ENCODE peak calls at places on chromosomes 12 and 14, in ten cellular contexts. A is astrocyte of the spinal cord, Q is GM06990, H is dorsolateral prefrontal cortex, K is H1, G is HFF-Myc, U is neural progenitor cell, V is heart right ventricle, S is vagina, E is AG10803. N is an unnamed sample.

GRCh38 chr14:34781242-34781641 is 66.8 kb upstream of the CFL2 start:
- DNase-seq in G (peak), K (no peak), A (peak), Q (no peak), V (no peak), E (peak), H (no peak), S (no peak), U (no peak), N (peak)

GRCh38 chr14:99757331-99758070 is 35.7 kb upstream of the EML1 start:
- DNase-seq in H (no peak), U (no peak), S (no peak), G (peak), K (no peak), A (peak), E (peak), V (no peak), Q (no peak), N (peak)

GRCh38 chr14:93025055-93025454 is 90.7 kb downstream of the ITPK1 start:
- DNase-seq in E (no peak), G (no peak), Q (no peak), V (no peak), U (no peak), A (no peak), K (no peak), S (no peak), H (no peak), N (no peak)

GRCh38 chr12:11584213-11584855 is 65.1 kb upstream of the ETV6 start:
- DNase-seq in H (no peak), V (peak), E (peak), U (no peak), S (no peak), A (no peak), K (no peak), G (no peak), Q (no peak), N (no peak)

GRCh38 chr12:19780460-19780859 is 341.2 kb downstream of the AEBP2 start:
- DNase-seq in A (no peak), E (no peak), U (no peak), S (no peak), V (no peak), Q (no peak), H (no peak), K (no peak), G (no peak), N (no peak)

GRCh38 chr12:25715147-25715546 is 162.1 kb upstream of the LMNTD1 start:
- DNase-seq in A (no peak), Q (no peak), K (no peak), H (no peak), G (no peak), U (no peak), V (no peak), S (no peak), E (peak), N (peak)

GRCh38 chr14:65302571-65303184 is 109.9 kb upstream of the FUT8 start:
- DNase-seq in K (no peak), H (no peak), A (no peak), Q (peak), V (no peak), G (no peak), U (no peak), S (no peak), E (peak), N (no peak)

GRCh38 chr14:23492618-23493272 is 23.2 kb downstream of the NGDN start:
- DNase-seq in S (no peak), Q (no peak), K (no peak), A (no peak), E (peak), U (no peak), V (no peak), H (no peak), G (no peak), N (no peak)

GRCh38 chr14:101812071-101812470 is 50.6 kb downstream of the PPP2R5C start:
- DNase-seq in A (no peak), K (no peak), H (no peak), G (no peak), Q (no peak), U (no peak), E (no peak), S (no peak), V (no peak), N (no peak)

GRCh38 chr12:45981075-45981837 is 9.1 kb downstream of the SCAF11 start:
- DNase-seq in H (no peak), U (no peak), Q (no peak), G (no peak), E (no peak), K (no peak), V (no peak), A (no peak), S (no peak), N (no peak)

GRCh38 chr14:77076118-77076631 is 21.9 kb upstream of the CIPC start:
- DNase-seq in U (peak), V (peak), S (no peak), K (no peak), A (no peak), E (no peak), H (no peak), G (no peak), Q (no peak), N (peak)

GRCh38 chr12:123967121-123967586 is 5.5 kb downstream of the CCDC92 start:
- DNase-seq in S (no peak), H (no peak), A (no peak), V (no peak), G (no peak), Q (no peak), K (no peak), U (no peak), E (no peak), N (no peak)

GRCh38 chr14:39265741-39266588 is 32.2 kb downstream of the MIA2 start:
- DNase-seq in S (no peak), G (no peak), Q (no peak), A (peak), K (no peak), H (no peak), U (no peak), V (peak), E (peak), N (peak)

GRCh38 chr14:50002926-50003212 is 110.0 kb downstream of the ARF6 start:
- DNase-seq in H (no peak), U (no peak), V (no peak), E (no peak), K (no peak), S (no peak), Q (no peak), G (no peak), A (no peak), N (no peak)

GRCh38 chr12:16281157-16281556 is 3.7 kb upstream of the SLC15A5 start:
- DNase-seq in U (no peak), A (no peak), K (no peak), H (no peak), S (no peak), Q (no peak), G (no peak), E (peak), V (no peak), N (peak)

GRCh38 chr12:53791735-53792326 is 40.1 kb upstream of the CISTR start:
- DNase-seq in K (peak), G (no peak), H (no peak), S (no peak), U (peak), V (no peak), A (no peak), Q (no peak), E (peak), N (no peak)

GRCh38 chr12:122006186-122006926 is 15.3 kb upstream of the BCL7A start:
- DNase-seq in U (no peak), K (no peak), H (no peak), G (no peak), S (no peak), Q (no peak), V (no peak), A (no peak), E (no peak), N (no peak)

GRCh38 chr14:89720741-89721315 is 233.7 kb downstream of the EFCAB11 start:
- DNase-seq in G (no peak), E (no peak), Q (peak), K (no peak), H (peak), S (no peak), U (no peak), A (no peak), V (peak), N (no peak)

GRCh38 chr12:54360717-54361456 is 3.4 kb downstream of the GPR84 start:
- DNase-seq in E (peak), V (peak), U (peak), S (no peak), A (peak), Q (no peak), G (peak), K (peak), H (peak), N (peak)

GRCh38 chr14:52351561-52352491 is 37.7 kb downstream of the PTGER2 start:
- DNase-seq in H (no peak), Q (no peak), G (no peak), E (peak), U (no peak), S (no peak), V (no peak), K (no peak), A (peak), N (peak)

GRCh38 chr14:63308723-63309317 is 9.9 kb downstream of the GPHB5 start:
- DNase-seq in K (peak), G (no peak), U (peak), Q (no peak), S (no peak), A (no peak), V (no peak), E (peak), H (no peak), N (peak)

GRCh38 chr12:132955933-132956725 is at the start of gene ZNF605:
- DNase-seq in Q (peak), S (no peak), V (peak), K (peak), G (peak), H (peak), E (peak), U (peak), A (peak), N (peak)

GRCh38 chr14:20690848-20691640 is 2.5 kb downstream of the ANG start:
- DNase-seq in K (peak), V (peak), U (peak), A (peak), S (no peak), Q (no peak), E (peak), H (peak), G (peak), N (peak)

GRCh38 chr12:89333564-89334252 is 18.6 kb downstream of the DUSP6 start:
- DNase-seq in V (peak), E (no peak), S (no peak), U (peak), H (no peak), A (no peak), Q (no peak), G (no peak), K (no peak), N (no peak)

GRCh38 chr14:46051801-46052200 is 599.8 kb downstream of the RPL10L start:
- DNase-seq in A (no peak), S (no peak), E (no peak), G (no peak), Q (no peak), U (no peak), V (no peak), K (no peak), H (no peak), N (no peak)

GRCh38 chr14:54758041-54758440 is 144.6 kb downstream of the GCH1 start:
- DNase-seq in U (no peak), G (no peak), E (no peak), H (no peak), V (no peak), K (no peak), A (no peak), Q (no peak), S (no peak), N (no peak)

GRCh38 chr14:89792489-89793366 is 161.8 kb downstream of the EFCAB11 start:
- DNase-seq in Q (no peak), S (no peak), U (no peak), V (peak), G (no peak), H (no peak), A (no peak), E (peak), K (no peak), N (peak)

GRCh38 chr12:53657041-53657440 is 18.8 kb downstream of the ATP5MC2 start:
- DNase-seq in A (no peak), K (no peak), H (no peak), S (no peak), E (no peak), Q (no peak), U (no peak), V (no peak), G (no peak), N (no peak)

GRCh38 chr14:81550001-81550642 is 16.5 kb upstream of the SEL1L start:
- DNase-seq in S (no peak), H (no peak), G (no peak), A (no peak), Q (peak), V (no peak), E (no peak), K (no peak), U (no peak), N (no peak)

GRCh38 chr12:132143328-132144071 is 619 bp downstream of the DDX51 start:
- DNase-seq in H (no peak), S (no peak), U (peak), Q (no peak), V (no peak), K (no peak), E (no peak), A (no peak), G (no peak), N (no peak)

GRCh38 chr14:74934476-74935339 is 11.6 kb upstream of the RPS6KL1 start:
- DNase-seq in V (no peak), Q (no peak), H (no peak), A (no peak), S (no peak), E (no peak), G (no peak), K (no peak), U (peak), N (no peak)

GRCh38 chr12:105803292-105803691 is 335.5 kb downstream of the NUAK1 start:
- DNase-seq in A (no peak), H (no peak), G (no peak), U (no peak), K (no peak), Q (no peak), E (no peak), S (no peak), V (no peak), N (no peak)

GRCh38 chr14:68789798-68790655 is 2.8 kb downstream of the ZFP36L1 start:
- DNase-seq in G (no peak), K (peak), S (peak), U (peak), H (no peak), V (no peak), Q (peak), A (peak), E (peak), N (peak)

GRCh38 chr12:116910645-116911449 is at the start of gene FBXW8:
- DNase-seq in H (peak), G (peak), A (peak), S (no peak), U (peak), E (peak), Q (peak), K (peak), V (peak), N (peak)

GRCh38 chr12:67921286-67921685 is 68.0 kb upstream of the IFNG-AS1 start:
- DNase-seq in E (no peak), V (no peak), H (no peak), Q (no peak), G (no peak), K (no peak), U (no peak), A (no peak), S (no peak), N (no peak)

GRCh38 chr12:39287409-39287808 is 155.5 kb downstream of the KIF21A start:
- DNase-seq in V (no peak), K (no peak), G (no peak), H (no peak), U (no peak), A (no peak), E (no peak), Q (no peak), S (no peak), N (no peak)

GRCh38 chr12:31228811-31229792 is 96.8 kb downstream of the SINHCAF start:
- DNase-seq in V (peak), K (no peak), Q (no peak), E (no peak), U (no peak), A (no peak), S (no peak), H (no peak), G (no peak), N (no peak)

GRCh38 chr14:73786942-73787759 is 64.5 kb upstream of the PTGR2 start:
- DNase-seq in V (peak), U (peak), A (peak), E (no peak), S (no peak), H (peak), Q (peak), G (no peak), K (peak), N (peak)

DNA sequence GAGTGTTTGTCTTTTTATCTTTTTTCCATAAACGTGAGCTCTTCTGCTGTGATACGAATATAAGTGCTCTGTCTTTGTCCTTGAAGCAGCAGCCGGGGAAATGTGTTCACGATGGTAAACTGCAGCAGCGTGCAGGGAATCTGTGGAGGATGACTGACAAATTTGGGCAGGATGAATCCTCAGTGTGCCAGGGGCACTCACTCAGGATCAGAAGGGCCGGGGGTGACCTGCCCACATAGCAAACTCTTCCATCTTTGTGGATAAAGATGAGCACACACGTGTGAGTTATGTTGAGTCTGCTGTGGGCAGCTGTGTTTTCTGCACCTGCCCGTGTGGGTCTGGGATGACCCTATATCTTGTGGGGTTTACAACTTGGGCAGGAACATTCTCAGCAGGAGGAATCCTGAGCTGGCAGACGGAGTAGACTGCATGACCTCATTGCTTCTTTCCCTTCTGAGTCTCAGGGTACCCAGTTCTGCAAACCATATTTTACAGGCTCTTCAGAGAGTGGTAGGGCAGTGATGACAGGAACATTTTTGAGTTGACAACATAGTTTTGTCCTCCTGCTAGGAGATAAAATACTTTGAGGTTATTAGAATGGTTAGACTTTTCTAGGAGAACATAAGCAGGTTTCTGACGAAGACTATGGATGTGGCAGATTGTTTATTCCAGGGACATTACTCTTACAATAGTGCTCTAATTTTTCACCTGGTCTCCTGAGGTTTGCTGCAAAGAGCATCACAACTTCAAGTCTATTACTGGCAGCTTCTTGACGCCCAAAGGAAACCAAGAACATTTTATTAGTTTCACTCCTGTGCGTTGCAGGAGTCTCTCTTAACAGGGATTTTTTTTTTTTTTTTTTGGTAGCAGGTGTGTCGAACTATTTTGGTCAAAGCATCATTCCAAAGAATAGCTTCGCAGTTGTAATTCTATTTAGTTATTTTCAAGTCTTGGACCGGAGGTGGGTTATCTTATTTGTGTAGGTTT is 910 bp downstream of the ANO4 start:
- DNase-seq in K (no peak), U (no peak), Q (no peak), H (peak), V (no peak), A (no peak), G (no peak), E (no peak), S (no peak), N (no peak)
- H3K4me3 ChIP-seq in K (no peak), U (peak), Q (no peak), H (peak), V (no peak), A (peak), G (no peak), E (no peak), S (peak), N (no peak)

GRCh38 chr14:104724981-104725771 is 1.1 kb downstream of the ADSS1 start:
- DNase-seq in S (no peak), G (no peak), Q (no peak), E (no peak), U (peak), H (peak), A (peak), K (peak), V (peak), N (peak)
- TF ChIP-seq CTCF in S (peak), G (peak), Q (peak), E (peak), U (peak), H (peak), A (peak), K (peak), V (peak), N (peak)

DNA sequence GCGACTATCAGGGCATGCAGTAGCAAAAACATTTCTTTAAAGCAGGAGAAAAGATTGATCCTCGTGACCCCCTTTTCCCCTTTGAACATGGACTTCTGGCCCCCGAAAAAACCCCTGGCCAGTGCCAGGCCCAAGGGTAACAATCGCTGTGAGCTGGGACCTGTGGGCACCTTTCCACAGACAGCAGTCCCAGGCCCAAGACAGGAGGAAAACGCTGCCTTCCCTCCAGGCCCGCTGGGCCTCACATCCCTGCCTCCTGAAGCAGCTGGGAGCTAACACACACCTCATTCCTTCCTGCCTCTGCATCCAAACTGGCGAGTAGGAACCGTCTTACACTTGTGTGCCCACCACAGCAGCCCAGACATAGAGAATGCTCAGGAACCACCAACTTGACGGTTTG is 1.2 kb downstream of the VWF start:
- DNase-seq in A (no peak), S (no peak), V (no peak), U (no peak), Q (no peak), H (no peak), K (no peak), G (no peak), E (no peak), N (no peak)
- H3K4me3 ChIP-seq in A (no peak), S (peak), V (peak), U (no peak), Q (no peak), H (peak), K (no peak), G (no peak), E (no peak), N (no peak)

GRCh38 chr12:92434607-92435025 is 268.2 kb upstream of the PLEKHG7 start:
- DNase-seq in Q (peak), V (no peak), S (no peak), U (no peak), E (no peak), K (no peak), H (no peak), G (no peak), A (no peak), N (no peak)

GRCh38 chr12:92436847-92437246 is 265.9 kb upstream of the PLEKHG7 start:
- DNase-seq in Q (no peak), G (no peak), E (no peak), K (no peak), A (no peak), U (no peak), H (no peak), S (no peak), V (no peak), N (peak)

GRCh38 chr12:92426346-92426745 is 276.4 kb upstream of the PLEKHG7 start:
- DNase-seq in S (no peak), V (no peak), A (no peak), G (no peak), H (no peak), U (no peak), Q (no peak), K (no peak), E (no peak), N (no peak)

GRCh38 chr12:92432724-92433281 is 270.0 kb upstream of the PLEKHG7 start:
- DNase-seq in V (no peak), Q (peak), A (no peak), H (no peak), K (no peak), G (no peak), E (no peak), S (no peak), U (no peak), N (no peak)

GRCh38 chr12:92431146-92431545 is 271.6 kb upstream of the PLEKHG7 start:
- DNase-seq in K (no peak), U (peak), S (no peak), H (no peak), A (no peak), V (no peak), E (no peak), Q (no peak), G (no peak), N (no peak)
- TF ChIP-seq CTCF in K (no peak), U (peak), S (no peak), H (no peak), A (no peak), V (no peak), E (no peak), Q (peak), G (no peak), N (no peak)

N was measured in fibroblast of the aortic adventitia.